ENCODE peak calls at places on chromosomes 5 and 9, in seven cellular contexts. B, E, T, K, I, R and Z are unnamed samples.
A peak's percentile ranks its signal among the peaks of the same experiment; 100 is the strongest.

GRCh38 chr5:88675159-88675757 is 207.7 kb downstream of the MEF2C start:
- DNase-seq in B (peak; percentile 51), E (no peak), T (no peak), K (no peak), I (no peak), R (no peak), Z (no peak)

GRCh38 chr5:149488645-149489306 is 62.5 kb downstream of the CSNK1A1 start:
- DNase-seq in B (no peak), E (no peak), T (no peak), K (no peak), I (no peak), R (no peak), Z (no peak)

GRCh38 chr5:56004874-56005273 is 10.1 kb upstream of the IL6ST start:
- DNase-seq in B (no peak), E (no peak), T (no peak), K (no peak), I (no peak), R (no peak), Z (no peak)

GRCh38 chr9:2427016-2427891 is 194.3 kb upstream of the VLDLR start:
- DNase-seq in B (no peak), E (peak; percentile 38), T (no peak), K (no peak), I (no peak), R (no peak), Z (no peak)

GRCh38 chr5:151326276-151326675 is 21.1 kb downstream of the SLC36A2 start:
- DNase-seq in B (no peak), E (no peak), T (no peak), K (no peak), I (no peak), R (no peak), Z (no peak)

GRCh38 chr9:126891676-126892075 is 22.9 kb upstream of the RALGPS1 start:
- DNase-seq in B (no peak), E (no peak), T (no peak), K (no peak), I (no peak), R (no peak), Z (no peak)

GRCh38 chr5:10744681-10745080 is 16.4 kb downstream of the DAP start:
- DNase-seq in B (no peak), E (no peak), T (no peak), K (no peak), I (no peak), R (no peak), Z (no peak)

GRCh38 chr5:134503088-134503936 is 22.2 kb upstream of the JADE2 start:
- DNase-seq in B (peak; percentile 47), E (peak; percentile 64), T (peak; percentile 87), K (no peak), I (peak; percentile 77), R (peak; percentile 32), Z (no peak)

GRCh38 chr5:147398860-147399259 is 111.0 kb downstream of the DPYSL3 start:
- DNase-seq in B (no peak), E (no peak), T (no peak), K (no peak), I (no peak), R (no peak), Z (no peak)

GRCh38 chr5:147400076-147400809 is 109.6 kb downstream of the DPYSL3 start:
- DNase-seq in B (no peak), E (no peak), T (no peak), K (no peak), I (no peak), R (no peak), Z (no peak)

GRCh38 chr5:147396070-147396469 is 113.8 kb downstream of the DPYSL3 start:
- DNase-seq in B (no peak), E (peak; percentile 48), T (peak; percentile 73), K (no peak), I (no peak), R (no peak), Z (no peak)

GRCh38 chr5:147400836-147401235 is 109.0 kb downstream of the DPYSL3 start:
- DNase-seq in B (no peak), E (no peak), T (no peak), K (no peak), I (no peak), R (no peak), Z (no peak)

GRCh38 chr5:147397616-147398015 is 112.3 kb downstream of the DPYSL3 start:
- DNase-seq in B (no peak), E (no peak), T (no peak), K (no peak), I (no peak), R (no peak), Z (no peak)
- TF ChIP-seq CTCF in B (no peak), E (no peak), T (no peak), K (peak; percentile 24), I (peak; percentile 40), R (no peak), Z (no peak)

DNA sequence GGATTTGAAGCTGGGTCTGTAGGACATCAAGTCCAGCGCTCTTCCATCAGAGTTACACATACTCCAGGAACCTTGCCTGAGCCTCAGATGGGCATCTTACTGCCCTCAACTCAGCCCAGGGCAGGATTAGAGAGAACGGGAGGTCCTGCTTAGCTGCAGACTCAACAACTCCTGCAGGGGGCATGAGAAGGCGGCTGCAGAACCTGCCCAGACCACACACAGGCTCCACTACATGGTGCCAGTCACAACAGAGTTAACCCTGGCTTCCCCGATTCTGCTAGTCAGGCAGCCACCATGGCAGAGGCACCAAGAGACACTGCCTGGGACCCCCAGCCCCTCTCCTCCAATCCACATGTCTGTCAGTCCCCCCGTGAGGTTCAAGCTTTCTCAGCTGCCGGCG is 23.9 kb upstream of the CPLX2 start:
- DNase-seq in B (no peak), E (no peak), T (peak; percentile 23), K (no peak), I (no peak), R (peak; percentile 25), Z (no peak)
- TF ChIP-seq CTCF in B (no peak), E (peak; percentile 28), T (no peak), K (peak; percentile 35), I (peak; percentile 52), R (no peak), Z (no peak)

GRCh38 chr5:146005264-146005663 is 68.9 kb downstream of the SH3RF2 start:
- DNase-seq in B (no peak), E (no peak), T (no peak), K (no peak), I (no peak), R (no peak), Z (no peak)
- TF ChIP-seq CTCF in B (no peak), E (no peak), T (no peak), K (no peak), I (no peak), R (no peak), Z (no peak)

GRCh38 chr9:6942406-6942805 is 184.6 kb downstream of the KDM4C start:
- DNase-seq in B (no peak), E (no peak), T (no peak), K (no peak), I (no peak), R (no peak), Z (no peak)

GRCh38 chr9:6945871-6946270 is 188.1 kb downstream of the KDM4C start:
- DNase-seq in B (no peak), E (no peak), T (no peak), K (no peak), I (no peak), R (no peak), Z (no peak)

GRCh38 chr9:6944896-6945295 is 187.1 kb downstream of the KDM4C start:
- DNase-seq in B (no peak), E (no peak), T (no peak), K (no peak), I (no peak), R (no peak), Z (no peak)

GRCh38 chr9:6943293-6943692 is 185.5 kb downstream of the KDM4C start:
- DNase-seq in B (no peak), E (no peak), T (no peak), K (no peak), I (no peak), R (no peak), Z (no peak)

DNA sequence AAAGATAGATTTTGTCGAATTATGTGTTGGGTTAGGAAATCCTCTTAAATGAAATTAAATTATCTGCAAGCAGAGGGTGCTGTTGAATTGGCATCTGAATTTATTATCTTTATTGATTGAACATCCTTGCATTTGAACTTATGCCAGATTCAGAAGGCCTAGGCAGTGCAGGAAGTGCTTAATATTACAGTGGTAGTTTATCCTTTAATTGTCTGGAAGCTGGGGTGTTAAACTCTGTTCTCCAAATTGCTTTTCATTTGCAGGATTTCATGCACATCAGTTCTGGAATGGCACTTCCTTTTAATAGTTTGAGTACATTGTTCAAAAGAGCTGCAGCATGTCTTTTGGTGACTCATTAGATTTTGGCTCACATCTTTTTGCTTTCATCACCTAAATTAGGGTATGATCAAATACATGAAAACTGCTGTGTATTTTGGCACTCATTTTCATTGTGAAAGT is 186.3 kb downstream of the KDM4C start:
- DNase-seq in B (no peak), E (no peak), T (no peak), K (no peak), I (no peak), R (no peak), Z (no peak)
- TF ChIP-seq CTCF in B (peak; percentile 23), E (no peak), T (no peak), K (no peak), I (peak; percentile 27), R (no peak), Z (no peak)